ENCODE peak calls at places on chromosomes 11 and 22, in eight cellular contexts. D is endodermal cell, X is lung, P is left ventricle myocardium inferior, Y is aorta, U is GM23338, A is right lobe of liver, N is tibial artery. J is an unnamed sample. For H3K27me3, the result is how much of the 10 kb centered on the place peaks cover.

GRCh38 chr11:116202922-116203321 is 569.9 kb downstream of the BUD13 start:
- DNase-seq in D (no peak), X (no peak), P (no peak), Y (no peak), U (no peak), A (no peak), N (no peak), J (no peak)

GRCh38 chr22:47697861-47698260 is 935.4 kb downstream of the TBC1D22A start:
- DNase-seq in D (no peak), X (no peak), P (no peak), Y (no peak), U (no peak), A (no peak), N (no peak), J (no peak)

GRCh38 chr11:44622721-44623258 is 57.3 kb downstream of the CD82 start:
- DNase-seq in D (peak), X (peak), P (no peak), Y (peak), U (no peak), A (no peak), N (peak), J (peak)

GRCh38 chr22:46575915-46576555 is 38.6 kb upstream of the CELSR1 start:
- DNase-seq in D (no peak), X (peak), P (peak), Y (peak), U (peak), A (peak), N (no peak), J (peak)

GRCh38 chr11:10451399-10452116 is 3.5 kb upstream of the AMPD3 start:
- DNase-seq in D (no peak), X (no peak), P (no peak), Y (no peak), U (no peak), A (no peak), N (no peak), J (no peak)

GRCh38 chr11:2771758-2772466 is 72.1 kb upstream of the KCNQ1OT1 start:
- DNase-seq in D (peak), X (peak), P (peak), Y (peak), U (no peak), A (peak), N (peak), J (peak)

GRCh38 chr11:44437122-44437521 is 127.2 kb upstream of the ALX4 start:
- DNase-seq in D (peak), X (no peak), P (peak), Y (no peak), U (no peak), A (no peak), N (no peak), J (no peak)

GRCh38 chr22:38843201-38843715 is 570 bp downstream of the NPTXR start:
- DNase-seq in D (peak), X (no peak), P (peak), Y (no peak), U (peak), A (no peak), N (no peak), J (peak)

GRCh38 chr11:86869966-86870570 is 69.7 kb downstream of the PRSS23 start:
- DNase-seq in D (peak), X (peak), P (peak), Y (peak), U (peak), A (peak), N (peak), J (peak)

GRCh38 chr11:62652156-62653006 is 721 bp downstream of the INTS5 start:
- DNase-seq in D (no peak), X (no peak), P (no peak), Y (no peak), U (no peak), A (peak), N (no peak), J (no peak)

GRCh38 chr11:111739299-111739698 is 26.9 kb downstream of the PPP2R1B start:
- DNase-seq in D (no peak), X (no peak), P (no peak), Y (no peak), U (no peak), A (no peak), N (no peak), J (peak)

GRCh38 chr11:42770444-42771065 is 541.2 kb upstream of the API5 start:
- DNase-seq in D (peak), X (no peak), P (no peak), Y (no peak), U (peak), A (no peak), N (no peak), J (peak)

GRCh38 chr11:72446929-72447753 is 12.8 kb upstream of the CLPB start:
- DNase-seq in D (no peak), X (no peak), P (no peak), Y (no peak), U (peak), A (no peak), N (no peak), J (peak)

GRCh38 chr11:20126724-20127123 is 33.6 kb downstream of the DBX1 start:
- DNase-seq in D (no peak), X (no peak), P (no peak), Y (no peak), U (no peak), A (no peak), N (no peak), J (no peak)

GRCh38 chr22:46738961-46739870 is 1.2 kb upstream of the CERK start:
- DNase-seq in D (peak), X (peak), P (no peak), Y (no peak), U (peak), A (no peak), N (peak), J (peak)

GRCh38 chr22:17785185-17786184 is 11.2 kb upstream of the BID start:
- DNase-seq in D (peak), X (peak), P (peak), Y (no peak), U (peak), A (peak), N (no peak), J (peak)

GRCh38 chr22:47607486-47607885 is 845.0 kb downstream of the TBC1D22A start:
- DNase-seq in D (no peak), X (no peak), P (no peak), Y (no peak), U (no peak), A (no peak), N (peak), J (no peak)

GRCh38 chr11:64070301-64070656 is 34.5 kb downstream of the FLRT1 start:
- DNase-seq in D (peak), X (no peak), P (no peak), Y (no peak), U (peak), A (no peak), N (no peak), J (peak)

GRCh38 chr11:108757630-108758029 is 92.8 kb downstream of the DDX10 start:
- DNase-seq in D (no peak), X (no peak), P (no peak), Y (no peak), U (no peak), A (no peak), N (no peak), J (no peak)

GRCh38 chr11:46710821-46711269 is 8.2 kb upstream of the F2 start:
- DNase-seq in D (no peak), X (no peak), P (peak), Y (peak), U (no peak), A (peak), N (peak), J (no peak)

GRCh38 chr22:44218071-44218470 is 37.3 kb downstream of the PARVG start:
- DNase-seq in D (peak), X (no peak), P (no peak), Y (peak), U (no peak), A (no peak), N (no peak), J (no peak)

GRCh38 chr22:29647954-29648737 is 44.7 kb downstream of the NF2 start:
- DNase-seq in D (no peak), X (no peak), P (no peak), Y (no peak), U (no peak), A (no peak), N (no peak), J (no peak)

GRCh38 chr11:124642628-124643027 is 20.0 kb downstream of the TBRG1 start:
- DNase-seq in D (no peak), X (no peak), P (no peak), Y (no peak), U (no peak), A (no peak), N (no peak), J (no peak)

GRCh38 chr11:124643605-124644425 is 21.2 kb downstream of the TBRG1 start:
- DNase-seq in D (no peak), X (no peak), P (no peak), Y (no peak), U (no peak), A (no peak), N (no peak), J (no peak)

GRCh38 chr11:124646148-124646547 is 23.5 kb downstream of the TBRG1 start:
- DNase-seq in D (no peak), X (no peak), P (no peak), Y (no peak), U (no peak), A (no peak), N (no peak), J (no peak)

GRCh38 chr11:124643042-124643604 is 20.5 kb downstream of the TBRG1 start:
- DNase-seq in D (no peak), X (no peak), P (no peak), Y (no peak), U (no peak), A (no peak), N (no peak), J (no peak)

GRCh38 chr11:124644426-124645280 is 22.0 kb downstream of the TBRG1 start:
- DNase-seq in D (peak), X (peak), P (peak), Y (peak), U (peak), A (peak), N (peak), J (peak)
- H3K4me3 ChIP-seq in D (no peak), X (no peak), P (peak), Y (no peak), U (no peak), A (peak), N (peak), J (no peak)

DNA sequence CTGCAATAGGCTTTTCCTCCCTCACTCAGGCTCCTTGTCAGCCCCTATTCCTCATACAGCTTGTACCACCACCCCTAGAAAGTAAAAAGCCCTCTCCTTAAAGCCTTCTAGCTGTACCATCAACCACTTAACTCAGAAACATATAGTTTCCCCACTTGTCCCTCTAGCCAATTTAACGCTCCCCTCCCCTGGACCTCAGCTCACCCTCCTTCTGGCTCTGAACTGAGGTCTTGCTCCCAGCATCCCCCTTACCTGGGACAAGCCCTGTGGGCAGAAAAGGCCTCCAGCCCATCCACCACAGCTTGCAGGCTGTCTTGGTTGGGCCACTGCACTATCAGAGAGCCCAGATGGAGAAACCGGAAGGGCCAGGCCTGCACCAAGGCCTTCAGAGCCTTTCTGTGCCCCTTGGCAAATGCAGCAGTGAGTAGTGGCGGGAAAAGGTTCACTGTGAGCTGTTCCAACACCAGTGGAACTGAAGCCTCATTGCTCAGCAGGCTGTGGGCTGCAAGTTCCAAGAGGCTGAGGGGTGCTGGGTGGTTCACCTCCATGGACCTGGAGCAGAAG is 12.4 kb upstream of the TOP3B start:
- DNase-seq in D (no peak), X (no peak), P (no peak), Y (no peak), U (no peak), A (no peak), N (no peak), J (peak)
- H3K27me3 ChIP-seq in D (under half), X (under half), P (under half), Y (under half), U (half or more), A (under half), N (under half), J (half or more)

GRCh38 chr11:118918128-118918685 is 7.5 kb downstream of the BCL9L start:
- DNase-seq in D (peak), X (peak), P (peak), Y (peak), U (peak), A (peak), N (peak), J (peak)
- H3K4me3 ChIP-seq in D (peak), X (no peak), P (peak), Y (no peak), U (peak), A (peak), N (peak), J (peak)

GRCh38 chr11:3866836-3867208 is 11.4 kb downstream of the STIM1 start:
- DNase-seq in D (no peak), X (no peak), P (no peak), Y (no peak), U (no peak), A (no peak), N (no peak), J (no peak)
- H3K27me3 ChIP-seq in D (under half), X (under half), P (under half), Y (under half), U (under half), A (under half), N (under half), J (under half)

GRCh38 chr11:110153474-110153873 is 60.3 kb downstream of the ZC3H12C start:
- DNase-seq in D (no peak), X (no peak), P (no peak), Y (no peak), U (no peak), A (no peak), N (no peak), J (no peak)
- H3K4me3 ChIP-seq in D (no peak), X (no peak), P (no peak), Y (no peak), U (no peak), A (no peak), N (no peak), J (no peak)

GRCh38 chr22:49753276-49753884 is 74.3 kb downstream of the BRD1 start:
- DNase-seq in D (no peak), X (no peak), P (no peak), Y (no peak), U (no peak), A (no peak), N (no peak), J (peak)
- H3K27me3 ChIP-seq in D (under half), X (under half), P (half or more), Y (under half), U (under half), A (under half), N (half or more), J (under half)

GRCh38 chr11:130780437-130780836 is 135.8 kb downstream of the SNX19 start:
- DNase-seq in D (no peak), X (no peak), P (no peak), Y (no peak), U (no peak), A (no peak), N (no peak), J (no peak)

GRCh38 chr11:130779943-130780342 is 136.3 kb downstream of the SNX19 start:
- DNase-seq in D (no peak), X (no peak), P (no peak), Y (no peak), U (no peak), A (no peak), N (no peak), J (no peak)

GRCh38 chr11:130781906-130782305 is 134.4 kb downstream of the SNX19 start:
- DNase-seq in D (no peak), X (no peak), P (no peak), Y (no peak), U (no peak), A (no peak), N (no peak), J (no peak)

GRCh38 chr11:130783322-130783721 is 133.0 kb downstream of the SNX19 start:
- DNase-seq in D (no peak), X (no peak), P (no peak), Y (no peak), U (no peak), A (no peak), N (no peak), J (no peak)

DNA sequence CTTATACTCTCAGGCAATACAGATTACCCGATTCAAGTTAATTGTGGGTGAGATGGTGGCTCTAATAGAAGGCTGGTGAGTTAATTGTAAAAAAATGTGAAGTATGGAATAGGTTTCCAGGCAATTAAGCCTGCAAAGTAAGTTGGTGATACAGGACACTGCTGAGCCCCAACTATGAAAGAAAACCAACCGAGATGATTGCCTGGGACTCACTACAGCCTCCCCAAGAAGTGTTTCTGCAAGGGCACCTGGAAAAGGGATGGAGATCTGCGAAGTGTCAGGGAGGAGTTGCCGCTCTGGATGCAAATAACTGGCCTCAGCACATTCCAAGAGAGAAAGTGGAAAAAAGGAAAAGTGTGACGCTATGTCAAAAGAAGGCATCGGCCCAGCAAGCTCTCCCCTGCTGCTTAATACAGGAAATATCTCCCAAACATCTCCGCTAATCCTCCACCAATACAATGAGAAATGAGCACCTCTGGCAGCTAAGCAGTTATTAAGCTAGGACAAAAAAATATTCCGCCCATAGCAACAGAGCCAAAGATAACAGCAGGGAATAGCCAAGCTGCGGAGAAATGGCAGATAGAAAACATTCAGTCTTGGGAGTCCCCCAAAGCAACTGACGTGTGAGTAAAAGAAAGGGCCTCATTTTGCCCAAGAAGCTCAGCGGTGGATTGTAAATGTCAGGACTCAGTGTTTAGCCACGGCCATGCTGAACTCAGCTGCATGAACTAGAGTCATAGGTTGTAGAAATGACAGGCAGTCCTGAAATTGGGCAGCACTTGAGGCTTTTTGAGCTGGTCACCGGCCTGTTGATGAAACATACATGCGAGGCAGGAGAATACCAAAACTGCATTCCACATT is 133.7 kb downstream of the SNX19 start:
- DNase-seq in D (peak), X (no peak), P (no peak), Y (no peak), U (peak), A (no peak), N (no peak), J (peak)
- H3K4me3 ChIP-seq in D (no peak), X (no peak), P (no peak), Y (no peak), U (no peak), A (no peak), N (peak), J (no peak)

J was measured in H7.